ENCODE peak calls at places on chromosomes 13 and 19, in ten cellular contexts. R, B, A, U, K, P, F, T, O and E are unnamed samples.

GRCh38 chr13:20263393-20264044 is 31.4 kb upstream of the GJB6 start:
- DNase-seq in K (no peak), F (no peak), O (no peak), R (no peak), U (no peak), B (no peak), T (no peak), P (no peak), A (no peak), E (no peak)

GRCh38 chr13:32427852-32428580 is at the start of gene N4BP2L1:
- DNase-seq in A (no peak), U (peak; percentile 64), P (peak; percentile 74), O (no peak), B (peak; percentile 50), T (peak; percentile 81), K (peak; percentile 60), F (peak; percentile 71), R (peak; percentile 40), E (peak; percentile 68)

GRCh38 chr13:75442736-75443234 is 39.2 kb downstream of the TBC1D4 start:
- DNase-seq in O (no peak), F (no peak), T (no peak), P (no peak), R (no peak), K (peak; percentile 38), A (peak; percentile 13), U (no peak), B (no peak), E (no peak)

GRCh38 chr13:82947121-82948077 is 934.9 kb downstream of the SLITRK1 start:
- DNase-seq in B (no peak), F (no peak), O (no peak), A (peak; percentile 2), T (no peak), K (no peak), P (no peak), U (no peak), R (no peak), E (no peak)

GRCh38 chr13:60226507-60226906 is 62.8 kb upstream of the DIAPH3 start:
- DNase-seq in F (no peak), R (peak; percentile 33), U (no peak), O (no peak), B (peak; percentile 60), K (peak; percentile 53), T (no peak), A (peak; percentile 47), P (no peak), E (no peak)

GRCh38 chr13:53522034-53522433 is 493.4 kb downstream of the OLFM4 start:
- DNase-seq in K (no peak), B (no peak), A (no peak), R (no peak), T (no peak), O (no peak), P (no peak), F (no peak), U (no peak), E (no peak)

GRCh38 chr19:8046569-8047165 is 5.9 kb upstream of the CCL25 start:
- DNase-seq in A (no peak), F (no peak), P (no peak), T (no peak), B (no peak), U (no peak), R (no peak), K (no peak), O (no peak), E (no peak)

GRCh38 chr19:58500242-58500641 is 11.6 kb downstream of the SLC27A5 start:
- DNase-seq in A (no peak), B (no peak), P (no peak), F (no peak), K (no peak), T (no peak), R (no peak), U (no peak), O (no peak), E (no peak)

GRCh38 chr13:114099191-114099590 is 33.2 kb downstream of the RASA3 start:
- DNase-seq in T (peak; percentile 72), P (no peak), K (peak; percentile 86), O (no peak), F (no peak), R (peak; percentile 87), B (peak; percentile 82), U (peak; percentile 75), A (peak; percentile 93), E (no peak)

GRCh38 chr13:36795463-36795862 is 23.6 kb upstream of the RFXAP start:
- DNase-seq in U (no peak), K (no peak), A (no peak), R (no peak), F (no peak), T (no peak), B (no peak), O (no peak), P (no peak), E (no peak)

GRCh38 chr13:30615851-30616311 is 1.8 kb upstream of the USPL1 start:
- DNase-seq in A (peak; percentile 41), R (peak; percentile 43), U (no peak), K (peak; percentile 62), P (no peak), T (no peak), B (peak; percentile 4), F (no peak), O (no peak), E (no peak)

GRCh38 chr13:29924482-29924884 is 74.1 kb upstream of the UBL3 start:
- DNase-seq in F (no peak), K (peak; percentile 16), U (no peak), T (no peak), R (peak; percentile 46), P (peak; percentile 38), B (no peak), A (peak; percentile 86), O (no peak), E (no peak)

GRCh38 chr19:33071887-33072286 is 7.2 kb upstream of the RHPN2 start:
- DNase-seq in T (no peak), P (no peak), K (no peak), U (no peak), A (no peak), R (peak; percentile 23), O (no peak), B (no peak), F (no peak), E (no peak)

GRCh38 chr13:74092711-74093110 is 41.5 kb downstream of the KLF12 start:
- DNase-seq in U (no peak), T (no peak), O (no peak), F (no peak), K (no peak), B (no peak), P (no peak), R (no peak), A (no peak), E (no peak)

GRCh38 chr13:62387642-62388041 is 972.0 kb upstream of the PCDH20 start:
- DNase-seq in F (no peak), B (no peak), R (peak; percentile 18), A (peak; percentile 36), P (no peak), O (no peak), U (no peak), T (no peak), K (peak; percentile 1), E (no peak)

GRCh38 chr13:79557666-79558065 is 76.7 kb downstream of the NDFIP2 start:
- DNase-seq in B (no peak), P (no peak), K (no peak), U (no peak), O (no peak), F (no peak), R (no peak), T (no peak), A (no peak), E (no peak)

GRCh38 chr19:28312269-28312668 is 900.7 kb downstream of the UQCRFS1 start:
- DNase-seq in P (no peak), K (no peak), U (no peak), F (no peak), R (no peak), O (no peak), B (no peak), A (no peak), T (no peak), E (no peak)
- TF ChIP-seq CTCF in P (no peak), K (no peak), U (no peak), F (no peak), R (no peak), O (no peak), B (no peak), A (no peak), T (no peak), E (no peak)

DNA sequence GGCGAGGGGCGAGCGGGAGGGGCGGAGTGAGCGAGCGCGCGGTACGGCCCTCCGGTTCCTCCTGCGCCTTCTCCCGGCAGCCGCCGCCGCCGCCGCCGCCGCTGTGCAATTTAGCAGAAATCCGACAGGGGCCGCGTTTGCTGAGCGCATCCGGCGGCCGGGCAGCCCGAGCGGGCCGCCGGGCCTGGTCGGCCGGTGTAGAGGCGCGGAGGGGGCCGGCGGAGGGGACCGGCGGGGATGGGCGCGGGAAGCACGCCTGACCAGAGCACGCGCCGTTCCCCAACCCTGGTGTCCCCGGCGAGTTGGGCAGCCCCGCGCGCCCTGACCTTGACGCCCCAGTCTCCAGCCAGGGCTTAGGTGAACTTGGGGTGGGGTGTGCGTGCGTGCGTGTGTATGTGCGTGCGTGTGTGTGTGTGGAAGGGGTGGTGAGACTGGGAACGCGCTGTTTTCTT is 144.5 kb upstream of the ZNF536 start:
- DNase-seq in T (no peak), A (peak; percentile 24), P (peak; percentile 53), U (peak; percentile 66), F (peak; percentile 33), R (no peak), B (peak; percentile 87), K (peak; percentile 62), O (no peak), E (peak; percentile 73)
- TF ChIP-seq CTCF in T (no peak), A (peak; percentile 41), P (peak; percentile 5), U (peak; percentile 56), F (no peak), R (no peak), B (peak; percentile 37), K (peak; percentile 7), O (peak; percentile 94), E (peak; percentile 73)

GRCh38 chr19:45638930-45639729 is at the start of gene EML2:
- DNase-seq in R (peak; percentile 39), A (no peak), K (peak; percentile 38), T (no peak), B (peak; percentile 85), O (no peak), P (peak; percentile 47), U (peak; percentile 57), F (peak; percentile 71), E (peak; percentile 48)
- TF ChIP-seq CTCF in R (no peak), A (no peak), K (peak; percentile 9), T (no peak), B (peak; percentile 28), O (no peak), P (peak; percentile 12), U (no peak), F (no peak), E (peak; percentile 37)

DNA sequence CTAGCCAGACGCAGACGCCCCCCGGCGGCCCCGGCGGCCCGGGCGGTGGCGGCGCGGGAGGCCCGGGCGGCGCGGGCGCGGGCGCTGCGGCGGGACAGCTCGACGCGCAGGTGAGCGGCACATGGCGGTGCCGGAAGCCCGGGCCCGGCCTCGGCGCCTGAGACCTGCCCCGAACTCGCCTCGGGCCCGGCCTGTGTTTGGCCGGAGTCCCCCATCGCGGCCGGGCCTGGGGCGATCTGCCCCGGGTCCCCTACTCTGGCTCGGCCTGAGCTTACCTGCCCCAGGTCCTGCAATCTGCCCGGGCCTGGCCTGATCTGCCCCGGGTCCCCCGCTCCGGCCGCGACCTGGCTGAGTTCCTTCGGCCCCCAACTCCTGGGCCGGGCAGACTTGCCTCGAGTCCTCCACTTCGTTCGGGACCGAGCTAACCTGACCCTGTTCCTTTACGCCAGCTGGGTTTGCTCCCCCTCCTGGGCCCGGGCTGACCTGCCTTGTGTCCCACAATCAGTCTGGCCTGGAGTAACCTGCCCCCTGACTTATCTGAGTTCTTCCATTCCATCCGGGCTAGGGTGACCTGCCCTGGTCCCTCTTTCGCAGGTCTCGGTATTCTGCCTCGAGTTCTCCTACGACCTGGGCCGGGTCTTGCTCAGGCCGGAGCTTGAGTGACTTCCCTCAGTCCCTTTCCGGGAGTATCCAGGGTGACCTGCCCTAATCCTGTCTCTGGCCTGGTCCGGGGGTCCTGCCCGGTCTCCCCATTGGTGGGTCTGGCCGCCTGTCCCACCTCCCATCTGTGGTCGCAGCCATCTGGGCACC is 777 bp downstream of the UPF1 start:
- DNase-seq in F (no peak), A (no peak), B (peak; percentile 45), U (no peak), O (no peak), T (no peak), K (peak; percentile 30), R (peak; percentile 44), P (no peak), E (no peak)
- TF ChIP-seq CTCF in F (no peak), A (peak; percentile 27), B (peak; percentile 28), U (no peak), O (no peak), T (no peak), K (peak; percentile 23), R (peak; percentile 26), P (no peak), E (peak; percentile 33)